ENCODE peak calls at places on chromosomes 12 and 14, in four cellular contexts. R, P, L and E are unnamed samples.

GRCh38 chr12:76856018-76856644 is 22.7 kb downstream of the CSRP2 start:
- DNase-seq in R (no peak), P (no peak), L (no peak), E (no peak)

GRCh38 chr14:23346693-23347405 is 5.8 kb downstream of the SLC22A17 start:
- DNase-seq in R (no peak), L (no peak), P (no peak), E (no peak)

GRCh38 chr12:115598827-115599226 is 678.7 kb downstream of the MED13L start:
- DNase-seq in R (no peak), P (no peak), L (no peak), E (no peak)

GRCh38 chr12:132153501-132154340 is 9.5 kb downstream of the NOC4L start:
- DNase-seq in R (no peak), P (no peak), L (peak), E (no peak)

GRCh38 chr12:49974231-49974675 is 1.5 kb downstream of the AQP6 start:
- DNase-seq in P (no peak), L (no peak), R (no peak), E (no peak)

GRCh38 chr12:50326636-50327284 is 43.4 kb upstream of the LIMA1 start:
- DNase-seq in R (no peak), P (no peak), L (no peak), E (no peak)

GRCh38 chr14:27002179-27002578 is 404.3 kb upstream of the NOVA1 start:
- DNase-seq in R (no peak), L (no peak), P (no peak), E (no peak)

GRCh38 chr12:69511016-69511415 is 40.8 kb downstream of the FRS2 start:
- DNase-seq in P (no peak), L (no peak), R (no peak), E (no peak)

GRCh38 chr12:6666211-6666610 is 3.3 kb upstream of the ING4 start:
- DNase-seq in P (no peak), L (no peak), R (no peak), E (no peak)

GRCh38 chr14:105442834-105443233 is 23.2 kb downstream of the MTA1 start:
- DNase-seq in L (no peak), R (no peak), P (no peak), E (no peak)

GRCh38 chr12:53299454-53300180 is at the start of gene MYG1:
- DNase-seq in R (peak), P (peak), L (peak), E (peak)

GRCh38 chr12:93422050-93422449 is 19.7 kb downstream of the UBE2N start:
- DNase-seq in P (no peak), R (no peak), L (no peak), E (no peak)

GRCh38 chr14:100325231-100325632 is 2.1 kb downstream of the SLC25A47 start:
- DNase-seq in R (no peak), P (no peak), L (no peak), E (no peak)

GRCh38 chr14:79395061-79395460 is 816.2 kb downstream of the DIO2 start:
- DNase-seq in P (no peak), R (no peak), L (no peak), E (no peak)

GRCh38 chr14:103216399-103216798 is 93.1 kb downstream of the TNFAIP2 start:
- DNase-seq in P (no peak), R (no peak), L (no peak), E (no peak)

GRCh38 chr12:94753071-94753779 is 102.9 kb upstream of the TMCC3 start:
- DNase-seq in R (no peak), P (no peak), L (no peak), E (no peak)

GRCh38 chr12:65875635-65876034 is 51.4 kb downstream of the HMGA2 start:
- DNase-seq in R (no peak), P (no peak), L (no peak), E (no peak)

GRCh38 chr12:103812789-103813188 is 28.2 kb downstream of the NT5DC3 start:
- DNase-seq in L (no peak), P (no peak), R (no peak), E (no peak)

GRCh38 chr12:42474391-42474790 is 115.2 kb downstream of the PRICKLE1 start:
- DNase-seq in P (no peak), R (peak), L (no peak), E (no peak)

GRCh38 chr12:109994262-109995175 is 1.6 kb downstream of the GIT2 start:
- DNase-seq in P (no peak), L (no peak), R (no peak), E (no peak)

GRCh38 chr12:13383379-13383778 is 186.9 kb downstream of the EMP1 start:
- DNase-seq in L (no peak), P (no peak), R (no peak), E (no peak)

GRCh38 chr12:109821968-109822367 is 11.2 kb downstream of the TRPV4 start:
- DNase-seq in R (no peak), L (no peak), P (no peak), E (no peak)

GRCh38 chr14:94100847-94101246 is 9.7 kb upstream of the IFI27 start:
- DNase-seq in R (no peak), P (no peak), L (no peak), E (no peak)

GRCh38 chr12:96986883-96987523 is 79.9 kb downstream of the NEDD1 start:
- DNase-seq in P (no peak), R (no peak), L (no peak), E (no peak)

GRCh38 chr12:52127683-52128450 is 48.4 kb downstream of the SMIM41 start:
- DNase-seq in P (no peak), L (no peak), R (no peak), E (no peak)

GRCh38 chr12:52130695-52131094 is 51.2 kb downstream of the SMIM41 start:
- DNase-seq in L (peak), R (no peak), P (peak), E (peak)

GRCh38 chr12:52125499-52125900 is 46.0 kb downstream of the SMIM41 start:
- DNase-seq in P (peak), L (no peak), R (no peak), E (peak)

GRCh38 chr12:52126050-52126604 is 46.6 kb downstream of the SMIM41 start:
- DNase-seq in R (no peak), L (peak), P (no peak), E (peak)

DNA sequence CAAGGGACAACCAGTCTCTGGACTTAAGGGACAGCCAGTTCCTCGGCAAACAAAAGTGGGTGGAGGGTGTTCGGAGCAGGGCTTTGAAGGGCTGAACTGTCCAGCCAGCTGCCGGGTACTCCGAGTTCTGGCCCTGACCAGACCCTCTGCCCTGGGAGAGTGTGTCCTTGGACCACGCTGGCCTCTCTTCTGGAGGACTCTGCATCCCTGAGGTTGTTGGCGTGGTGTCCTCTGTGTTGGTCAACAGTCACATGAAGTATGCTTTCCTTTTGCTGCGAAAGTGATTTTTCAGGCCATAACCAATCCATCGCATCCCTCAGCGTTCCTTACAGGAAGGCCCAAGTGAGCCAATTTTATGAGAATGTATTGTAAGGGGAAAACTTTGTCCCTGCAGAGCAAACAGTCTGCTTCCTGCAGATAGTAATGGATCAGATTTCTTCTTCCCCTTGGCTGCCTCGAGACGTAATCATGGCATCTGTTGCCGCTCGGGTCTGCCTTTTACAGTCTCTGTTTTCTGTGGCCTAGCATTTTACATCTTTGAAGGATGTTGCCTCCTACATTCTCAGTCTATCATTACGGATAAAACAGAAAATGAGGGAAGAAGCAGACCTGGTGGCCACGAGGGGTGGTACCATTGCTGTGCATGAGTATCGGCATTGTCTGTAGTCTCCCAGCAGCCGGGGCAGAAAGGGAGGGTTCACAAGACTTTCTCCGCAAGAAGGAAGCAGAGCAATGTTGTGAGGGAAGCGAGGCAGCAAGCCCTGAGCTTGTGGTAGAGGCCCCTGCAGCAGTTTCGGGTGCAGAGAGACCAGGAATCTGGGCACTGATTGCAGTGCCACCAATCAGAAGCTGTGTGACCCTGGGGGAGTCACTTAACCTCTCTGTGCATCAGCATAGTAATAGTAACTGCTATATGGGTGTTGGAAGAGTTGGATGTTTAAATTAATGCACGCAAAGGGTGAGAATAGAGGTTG is 47.4 kb downstream of the SMIM41 start:
- DNase-seq in L (no peak), R (no peak), P (peak), E (peak)
- TF ChIP-seq POLR2AphosphoS5 in L (no peak), R (no peak), P (no peak), E (no peak)

GRCh38 chr14:73741386-73741875 is 27.2 kb upstream of the PNMA1 start:
- DNase-seq in R (no peak), P (peak), L (peak), E (no peak)

GRCh38 chr14:73739174-73739898 is 25.2 kb upstream of the PNMA1 start:
- DNase-seq in R (no peak), L (no peak), P (peak), E (no peak)

GRCh38 chr14:73739899-73740685 is 25.9 kb upstream of the PNMA1 start:
- DNase-seq in R (no peak), P (peak), L (no peak), E (no peak)

GRCh38 chr14:73741876-73742519 is 27.8 kb upstream of the PNMA1 start:
- DNase-seq in L (no peak), R (no peak), P (peak), E (no peak)

DNA sequence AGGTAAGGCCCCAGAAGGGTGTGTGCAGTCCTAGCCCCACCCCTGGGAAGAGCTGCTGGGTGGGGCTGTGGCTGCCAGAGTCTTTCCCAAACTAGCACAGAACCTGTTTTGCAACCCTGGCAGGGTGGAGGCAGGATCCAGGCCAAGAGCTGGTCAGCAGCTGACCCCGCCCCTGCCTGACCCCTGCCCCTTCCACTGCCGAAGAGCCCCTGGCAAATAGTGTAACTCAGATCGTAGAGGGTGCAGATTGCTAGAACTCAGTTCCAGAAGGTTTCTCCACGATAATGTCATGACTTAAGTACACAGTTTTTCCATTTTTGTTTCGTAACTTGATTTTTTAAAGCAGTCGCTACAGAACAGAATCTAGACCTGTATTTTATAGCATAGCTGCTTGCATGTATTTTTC is 26.7 kb upstream of the PNMA1 start:
- DNase-seq in R (no peak), P (peak), L (no peak), E (peak)
- TF ChIP-seq POLR2AphosphoS5 in R (no peak), P (no peak), L (no peak), E (peak)

DNA sequence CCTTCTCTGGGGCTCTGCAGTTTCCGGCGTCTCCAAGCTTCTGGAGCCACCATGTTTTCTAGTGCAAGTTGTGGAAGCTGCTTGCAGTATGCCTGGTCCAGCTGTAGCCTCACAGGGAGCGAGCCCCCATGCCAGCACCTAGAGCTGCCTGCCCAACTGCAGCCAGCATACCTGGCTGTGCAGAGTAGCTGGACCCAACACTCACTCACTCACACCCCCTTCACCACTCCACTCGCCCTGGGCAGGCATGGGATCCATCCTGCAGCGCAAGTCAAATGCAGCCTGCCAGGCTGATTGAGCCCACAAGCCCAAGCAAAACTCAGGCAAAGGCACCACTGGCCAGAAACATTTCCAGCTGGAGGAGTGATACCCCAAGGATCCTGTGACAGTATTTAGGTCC is 797.3 kb downstream of the SLC16A7 start:
- DNase-seq in P (no peak), L (no peak), R (no peak), E (no peak)
- TF ChIP-seq POLR2AphosphoS5 in P (no peak), L (no peak), R (no peak), E (no peak)

DNA sequence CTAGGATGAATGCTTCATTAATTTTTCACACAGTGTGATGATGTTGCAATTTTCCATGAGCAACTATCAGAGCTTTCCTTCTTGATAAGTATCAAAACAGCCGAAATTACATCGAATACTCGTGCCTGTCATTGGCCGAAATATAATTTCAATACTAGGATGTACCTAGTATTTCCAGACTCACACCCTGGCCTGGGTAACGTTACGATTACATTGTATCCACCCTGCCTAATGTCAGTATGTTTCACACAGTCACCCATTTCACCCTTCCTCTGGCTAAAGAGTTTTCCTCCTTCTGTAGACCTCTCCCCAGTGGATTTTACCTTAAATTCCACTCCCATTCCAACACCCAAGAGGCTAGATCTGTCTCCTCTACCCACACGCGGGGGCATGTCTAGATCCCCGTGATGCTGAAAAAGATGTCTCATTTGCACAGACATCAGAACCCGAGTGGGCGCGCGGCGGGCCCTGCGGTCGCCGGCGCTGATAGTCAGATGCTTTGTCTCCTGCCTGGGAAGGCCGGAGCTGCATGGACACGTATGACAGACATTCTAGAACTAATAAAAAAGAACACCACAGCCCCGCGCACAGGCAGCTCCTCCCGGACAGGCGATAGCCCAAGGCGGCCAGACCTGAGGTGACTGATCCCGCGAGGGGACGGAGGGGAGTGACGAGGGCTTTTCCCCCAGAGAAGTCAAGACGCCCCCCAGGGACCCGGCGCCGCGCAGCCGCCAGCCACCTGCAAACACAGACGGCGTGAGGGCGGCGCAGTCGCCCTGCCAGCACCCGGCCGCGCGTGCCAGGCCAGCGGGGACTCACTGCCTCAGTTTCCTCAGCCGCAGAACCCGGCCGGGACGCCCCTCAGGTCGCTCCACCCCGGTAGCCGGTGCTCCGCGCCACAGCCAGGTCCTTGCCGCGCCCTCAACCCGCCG is 691 bp downstream of the KIF21A start:
- DNase-seq in P (peak), R (no peak), L (peak), E (peak)
- TF ChIP-seq POLR2AphosphoS5 in P (no peak), R (no peak), L (no peak), E (no peak)